ENCODE peak calls at places on chromosomes 1 and 21, in nine cellular contexts. N, T, Z, H, O, R, D, F and J are unnamed samples.

GRCh38 chr1:81151300-81151699 is 649.4 kb upstream of the ADGRL2 start:
- DNase-seq in D (no peak), Z (no peak), N (no peak), R (no peak), O (no peak), H (no peak), F (no peak), T (no peak), J (no peak)

GRCh38 chr1:38786040-38786436 is 73.5 kb downstream of the RRAGC start:
- DNase-seq in R (no peak), O (no peak), F (no peak), D (no peak), H (no peak), T (no peak), Z (no peak), N (no peak), J (no peak)

GRCh38 chr1:225770586-225771248 is 6.9 kb upstream of the SRP9 start:
- DNase-seq in Z (peak; percentile 78), F (no peak), N (no peak), D (no peak), H (no peak), T (peak; percentile 71), R (peak; percentile 45), O (no peak), J (no peak)

GRCh38 chr1:3032970-3033794 is 11.9 kb downstream of the ACTRT2 start:
- DNase-seq in F (no peak), T (no peak), H (no peak), D (peak; percentile 37), R (no peak), Z (no peak), O (no peak), N (no peak), J (no peak)

GRCh38 chr21:34282223-34282622 is 81.6 kb upstream of the KCNE2 start:
- DNase-seq in R (no peak), H (no peak), F (no peak), Z (no peak), T (no peak), O (no peak), N (no peak), D (no peak), J (no peak)

GRCh38 chr1:173925306-173926242 is 8.4 kb upstream of the SERPINC1 start:
- DNase-seq in T (no peak), N (no peak), Z (no peak), R (no peak), D (no peak), O (no peak), H (no peak), F (no peak), J (peak; percentile 63)

GRCh38 chr1:243974451-243975292 is 76.4 kb upstream of the ZBTB18 start:
- DNase-seq in T (no peak), H (no peak), N (no peak), D (no peak), R (peak; percentile 71), O (no peak), F (peak; percentile 30), Z (peak; percentile 31), J (no peak)

GRCh38 chr1:246001142-246001812 is 505.8 kb downstream of the SMYD3 start:
- DNase-seq in R (no peak), F (no peak), N (no peak), Z (no peak), D (no peak), H (no peak), T (no peak), O (no peak), J (no peak)

GRCh38 chr21:17370750-17371325 is 142.0 kb upstream of the CXADR start:
- DNase-seq in F (no peak), N (no peak), R (no peak), Z (peak; percentile 89), O (no peak), T (no peak), D (no peak), H (no peak), J (no peak)

GRCh38 chr21:20802631-20803260 is 195.5 kb upstream of the NCAM2 start:
- DNase-seq in H (no peak), D (no peak), R (no peak), T (no peak), N (no peak), F (no peak), O (no peak), Z (no peak), J (no peak)

GRCh38 chr1:24139159-24139489 is 3.8 kb downstream of the IL22RA1 start:
- DNase-seq in D (no peak), R (no peak), F (no peak), Z (no peak), H (no peak), O (no peak), T (no peak), N (no peak), J (no peak)

GRCh38 chr1:53819387-53819786 is 18.7 kb downstream of the NDC1 start:
- DNase-seq in N (no peak), H (no peak), R (no peak), Z (no peak), T (no peak), F (no peak), D (no peak), O (no peak), J (no peak)

GRCh38 chr1:228152097-228152917 is 2.6 kb downstream of the GJC2 start:
- DNase-seq in H (no peak), N (peak; percentile 30), F (no peak), O (no peak), T (peak; percentile 51), D (no peak), R (no peak), Z (no peak), J (peak; percentile 30)

GRCh38 chr1:244302889-244303609 is 148.7 kb downstream of the ADSS2 start:
- DNase-seq in O (no peak), T (peak; percentile 68), D (no peak), R (no peak), N (no peak), F (no peak), Z (peak; percentile 94), H (no peak), J (no peak)

GRCh38 chr1:193211539-193211938 is 25.1 kb upstream of the B3GALT2 start:
- DNase-seq in F (no peak), R (peak; percentile 30), O (no peak), D (no peak), T (no peak), N (no peak), H (no peak), Z (peak; percentile 16), J (no peak)

GRCh38 chr1:29513357-29513756 is 277.0 kb downstream of the PTPRU start:
- DNase-seq in N (no peak), O (peak; percentile 48), F (peak; percentile 45), T (no peak), Z (peak; percentile 87), R (peak; percentile 40), D (peak; percentile 70), H (peak; percentile 91), J (no peak)

GRCh38 chr1:235415008-235415904 is 48.0 kb downstream of the TBCE start:
- DNase-seq in O (peak; percentile 59), N (peak; percentile 53), Z (peak; percentile 86), D (no peak), R (peak; percentile 72), T (peak; percentile 54), F (peak; percentile 80), H (peak; percentile 91), J (no peak)

GRCh38 chr1:24929091-24929875 is 793 bp downstream of the RUNX3 start:
- DNase-seq in H (peak; percentile 32), R (peak; percentile 42), N (no peak), T (no peak), F (peak; percentile 72), D (no peak), Z (peak; percentile 62), O (no peak), J (no peak)

GRCh38 chr1:153791856-153792253 is 16.6 kb downstream of the SLC27A3 start:
- DNase-seq in N (no peak), O (peak; percentile 16), Z (no peak), H (peak; percentile 57), T (no peak), D (no peak), R (no peak), F (peak; percentile 78), J (no peak)
- H3K4me3 ChIP-seq in N (no peak overlapping the region), O (no peak overlapping the region), Z (no peak overlapping the region), H (no peak overlapping the region), T (no peak overlapping the region), D (no peak overlapping the region), R (no peak overlapping the region), F (no peak overlapping the region), J (no peak overlapping the region)

GRCh38 chr1:182226618-182227017 is 165.0 kb downstream of the GLUL start:
- DNase-seq in F (no peak), O (no peak), T (no peak), Z (no peak), D (no peak), R (no peak), H (no peak), N (no peak), J (no peak)
- H3K4me3 ChIP-seq in F (no peak overlapping the region), O (no peak overlapping the region), T (no peak overlapping the region), Z (no peak overlapping the region), D (no peak overlapping the region), R (no peak overlapping the region), H (no peak overlapping the region), N (no peak overlapping the region), J (no peak overlapping the region)

GRCh38 chr1:160369087-160369486 is 2.2 kb downstream of the NHLH1 start:
- DNase-seq in T (no peak), R (no peak), F (no peak), O (no peak), H (no peak), D (no peak), Z (no peak), N (no peak), J (no peak)
- H3K4me3 ChIP-seq in T (no peak overlapping the region), R (no peak overlapping the region), F (no peak overlapping the region), O (no peak overlapping the region), H (no peak overlapping the region), D (no peak overlapping the region), Z (no peak overlapping the region), N (no peak overlapping the region), J (no peak overlapping the region)

GRCh38 chr1:101033017-101033416 is 7.4 kb upstream of the DPH5 start:
- DNase-seq in T (no peak), O (no peak), Z (no peak), N (no peak), F (no peak), D (no peak), H (no peak), R (no peak), J (no peak)

GRCh38 chr1:101041300-101041699 is 15.7 kb upstream of the DPH5 start:
- DNase-seq in T (no peak), R (no peak), O (no peak), F (no peak), N (no peak), D (no peak), H (no peak), Z (no peak), J (no peak)

GRCh38 chr1:101039245-101039644 is 13.7 kb upstream of the DPH5 start:
- DNase-seq in O (no peak), D (no peak), Z (no peak), T (no peak), F (no peak), H (no peak), R (no peak), N (no peak), J (no peak)

GRCh38 chr1:101040666-101041065 is 15.1 kb upstream of the DPH5 start:
- DNase-seq in Z (no peak), O (no peak), T (no peak), D (no peak), R (no peak), F (no peak), H (no peak), N (no peak), J (no peak)

DNA sequence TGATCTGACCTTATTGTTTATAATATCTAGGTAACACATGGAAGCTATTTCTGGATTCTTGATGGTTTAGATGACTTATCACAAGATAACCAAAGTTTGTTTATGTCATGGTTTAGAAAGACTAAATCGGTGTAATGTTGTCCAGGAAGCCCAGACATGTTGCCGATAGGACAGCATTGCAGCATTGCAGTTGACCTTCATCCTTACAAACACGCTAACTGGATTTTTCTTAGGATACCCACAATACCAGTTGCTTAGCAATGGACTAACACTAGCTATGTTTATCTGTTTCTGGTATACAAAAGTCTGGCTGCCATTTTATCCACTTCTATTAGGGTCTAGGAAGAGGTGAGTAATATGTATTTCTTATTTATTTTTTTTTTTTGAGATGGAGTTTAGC is 11.7 kb upstream of the DPH5 start:
- DNase-seq in Z (no peak), O (no peak), N (no peak), H (no peak), F (no peak), T (no peak), R (no peak), D (no peak), J (no peak)
- H3K4me3 ChIP-seq in Z (no peak overlapping the region), O (no peak overlapping the region), N (no peak overlapping the region), H (no peak overlapping the region), F (no peak overlapping the region), T (no peak overlapping the region), R (no peak overlapping the region), D (no peak overlapping the region), J (no peak overlapping the region)